ENCODE peak calls at places on chromosomes 2 and 18, in six cellular contexts. A is T-helper 1 cell, C is T1000, O is T-helper 2 cell, W is T follicular helper cell, R is dermis blood vessel endothelial cell. Z is an unnamed sample.

GRCh38 chr18:6782861-6783260 is 53.3 kb downstream of the ARHGAP28 start:
- DNase-seq in C (no peak), R (no peak), A (no peak), W (no peak), O (no peak), Z (no peak)

GRCh38 chr2:68799138-68799537 is 64.5 kb downstream of the ARHGAP25 start:
- DNase-seq in A (no peak), W (no peak), R (no peak), O (no peak), C (no peak), Z (no peak)

GRCh38 chr2:164257794-164258193 is 363.5 kb downstream of the GRB14 start:
- DNase-seq in W (no peak), O (no peak), C (no peak), R (no peak), A (no peak), Z (no peak)

GRCh38 chr2:239715606-239716005 is 309.5 kb downstream of the NDUFA10 start:
- DNase-seq in W (no peak), A (no peak), C (no peak), O (no peak), R (no peak), Z (no peak)

GRCh38 chr2:130837175-130837810 is 579 bp downstream of the ARHGEF4 start:
- DNase-seq in A (no peak), W (no peak), C (no peak), O (no peak), R (no peak), Z (no peak)

GRCh38 chr18:78492813-78493371 is 486.7 kb upstream of the SALL3 start:
- DNase-seq in W (no peak), C (no peak), R (no peak), A (no peak), O (peak; percentile 52), Z (no peak)

GRCh38 chr2:24182507-24182906 is 7.7 kb downstream of the FAM228A start:
- DNase-seq in C (no peak), W (no peak), O (no peak), A (no peak), R (no peak), Z (no peak)

GRCh38 chr2:241947401-241947800 is 77.9 kb downstream of the RTP5 start:
- DNase-seq in A (no peak), O (no peak), C (no peak), R (no peak), W (no peak), Z (no peak)

GRCh38 chr2:74515271-74516069 is 1.2 kb downstream of the TLX2 start:
- DNase-seq in C (no peak), A (no peak), W (no peak), R (peak; percentile 19), O (peak; percentile 26), Z (peak; percentile 26)

GRCh38 chr2:237344972-237345870 is 68.7 kb downstream of the COL6A3 start:
- DNase-seq in C (no peak), W (no peak), A (no peak), R (no peak), O (no peak), Z (no peak)

GRCh38 chr18:26386002-26386401 is 159.8 kb downstream of the TAF4B start:
- DNase-seq in R (peak; percentile 85), W (no peak), O (no peak), C (peak; percentile 29), A (no peak), Z (no peak)

GRCh38 chr2:188517549-188518255 is 226.0 kb downstream of the GULP1 start:
- DNase-seq in C (no peak), O (no peak), R (no peak), A (no peak), W (no peak), Z (no peak)

GRCh38 chr18:47036298-47036874 is 965 bp upstream of the ELOA2 start:
- DNase-seq in C (no peak), R (peak; percentile 64), W (no peak), O (peak; percentile 4), A (no peak), Z (no peak)

GRCh38 chr2:101827246-101827645 is 129.7 kb downstream of the MAP4K4 start:
- DNase-seq in O (no peak), A (no peak), C (no peak), W (no peak), R (peak; percentile 56), Z (no peak)

GRCh38 chr2:133204461-133204860 is 363.8 kb downstream of the NCKAP5 start:
- DNase-seq in O (no peak), W (no peak), C (no peak), R (no peak), A (no peak), Z (no peak)

GRCh38 chr2:85667561-85668008 is 414 bp downstream of the SFTPB start:
- DNase-seq in A (no peak), W (no peak), C (no peak), O (no peak), R (no peak), Z (no peak)

GRCh38 chr2:8015848-8016580 is 665.8 kb upstream of the ID2 start:
- DNase-seq in A (no peak), W (no peak), O (peak; percentile 21), C (no peak), R (no peak), Z (no peak)

GRCh38 chr2:203164311-203164935 is 74.4 kb upstream of the CYP20A1 start:
- DNase-seq in R (no peak), C (no peak), A (no peak), O (no peak), W (no peak), Z (no peak)

GRCh38 chr2:11344956-11345671 is 678 bp upstream of the ROCK2 start:
- DNase-seq in R (peak; percentile 85), W (peak; percentile 5), O (no peak), C (peak; percentile 72), A (peak; percentile 13), Z (peak; percentile 51)

GRCh38 chr2:210456571-210456970 is 20.0 kb downstream of the LANCL1 start:
- DNase-seq in W (no peak), A (no peak), R (no peak), O (no peak), C (no peak), Z (no peak)

GRCh38 chr2:112204411-112204810 is 50.4 kb downstream of the ZC3H8 start:
- DNase-seq in C (no peak), W (no peak), A (no peak), O (peak; percentile 37), R (peak; percentile 31), Z (no peak)

GRCh38 chr2:160492401-160493226 is 993 bp downstream of the RBMS1 start:
- DNase-seq in R (peak; percentile 72), O (peak; percentile 73), C (peak; percentile 51), A (peak; percentile 44), W (peak; percentile 31), Z (peak; percentile 21)

GRCh38 chr18:56475250-56475649 is 163.1 kb downstream of the TXNL1 start:
- DNase-seq in A (no peak), C (no peak), W (no peak), R (no peak), O (no peak), Z (no peak)

GRCh38 chr2:149744845-149745244 is 157.3 kb upstream of the MMADHC start:
- DNase-seq in A (no peak), W (no peak), R (no peak), O (no peak), C (no peak), Z (no peak)

GRCh38 chr2:142791335-142791734 is 86.1 kb upstream of the KYNU start:
- DNase-seq in A (no peak), O (no peak), W (no peak), R (peak; percentile 25), C (no peak), Z (no peak)

GRCh38 chr2:69242651-69243051 is 144.4 kb downstream of the GFPT1 start:
- DNase-seq in A (no peak), W (no peak), R (no peak), C (peak; percentile 59), O (no peak), Z (no peak)

GRCh38 chr2:238569415-238570195 is 142.9 kb downstream of the ASB1 start:
- DNase-seq in R (no peak), C (no peak), W (no peak), O (no peak), A (no peak), Z (no peak)

GRCh38 chr18:21458322-21458721 is 142.2 kb downstream of the ESCO1 start:
- DNase-seq in A (no peak), W (no peak), C (no peak), R (no peak), O (no peak), Z (no peak)

GRCh38 chr2:221549143-221549542 is 23.0 kb downstream of the EPHA4 start:
- DNase-seq in O (peak; percentile 25), R (no peak), C (no peak), A (no peak), W (no peak), Z (no peak)

GRCh38 chr2:176668879-176669395 is 399.7 kb downstream of the MTX2 start:
- DNase-seq in W (no peak), C (no peak), A (no peak), R (no peak), O (no peak), Z (no peak)

GRCh38 chr18:9838144-9838877 is 47.5 kb upstream of the TXNDC2 start:
- DNase-seq in A (no peak), W (no peak), C (no peak), O (no peak), R (peak; percentile 15), Z (no peak)

GRCh38 chr18:39942702-39943101 is 2012.3 kb upstream of the PIK3C3 start:
- DNase-seq in A (no peak), R (no peak), C (no peak), O (peak; percentile 18), W (no peak), Z (no peak)

GRCh38 chr2:176123847-176124273 is 1.3 kb downstream of the HOXD9 start:
- DNase-seq in R (peak; percentile 59), A (no peak), W (no peak), O (no peak), C (no peak), Z (no peak)

GRCh38 chr2:62149708-62150107 is 46.2 kb upstream of the B3GNT2 start:
- DNase-seq in C (peak; percentile 71), A (no peak), R (peak; percentile 76), W (no peak), O (peak; percentile 35), Z (no peak)

GRCh38 chr2:130365075-130365474 is 9.2 kb downstream of the PTPN18 start:
- DNase-seq in R (no peak), A (no peak), O (no peak), C (no peak), W (no peak), Z (no peak)

GRCh38 chr18:75638597-75639467 is 211.3 kb upstream of the SMIM21 start:
- DNase-seq in W (no peak), O (no peak), C (no peak), R (no peak), A (no peak), Z (no peak)

GRCh38 chr18:59959079-59959478 is 59.3 kb downstream of the PMAIP1 start:
- DNase-seq in O (no peak), A (no peak), R (no peak), C (no peak), W (no peak), Z (no peak)

GRCh38 chr2:108403494-108403893 is 25.7 kb downstream of the SULT1C4 start:
- DNase-seq in O (no peak), C (peak; percentile 45), R (no peak), W (no peak), A (no peak), Z (no peak)

GRCh38 chr2:234044157-234044556 is 6.3 kb upstream of the SPP2 start:
- DNase-seq in R (peak; percentile 62), O (no peak), W (no peak), C (no peak), A (no peak), Z (no peak)

GRCh38 chr2:104853926-104854506 is at the start of gene POU3F3:
- DNase-seq in R (no peak), A (no peak), O (peak; percentile 51), C (peak; percentile 84), W (no peak), Z (no peak)